ENCODE peak calls at places on chromosome 5, in eight cellular contexts. B is endothelial cell of umbilical vein; N is activated CD8-positive, alpha-beta memory T cell treated with anti-CD3 and anti-CD28 coated beads for 4 hours; Q is activated T-cell treated with anti-CD3 and anti-CD28 coated beads, Interleukin-2, amount 50 U/mL, for 72 hours; M is HS-5; Y is CD8-positive, alpha-beta memory T cell; T is AG04450; O is NCI-H1105. S is an unnamed sample.

GRCh38 chr5:141772281-141772680 is 90.3 kb upstream of the ARAP3 start:
- DNase-seq in B (no peak), N (no peak), Q (no peak), M (no peak), Y (no peak), T (no peak), O (no peak), S (no peak)

GRCh38 chr5:167576928-167577327 is 714.5 kb upstream of the WWC1 start:
- DNase-seq in B (no peak), N (no peak), Q (no peak), M (no peak), Y (no peak), T (no peak), O (no peak), S (no peak)

GRCh38 chr5:177098103-177098771 is 11.5 kb downstream of the FGFR4 start:
- DNase-seq in B (no peak), N (no peak), Q (no peak), M (no peak), Y (no peak), T (no peak), O (no peak), S (no peak)

GRCh38 chr5:1375871-1376850 is 31.3 kb upstream of the CLPTM1L start:
- DNase-seq in B (no peak), N (no peak), Q (no peak), M (no peak), Y (no peak), T (no peak), O (no peak), S (no peak)

GRCh38 chr5:115366223-115366622 is 69.8 kb upstream of the CCDC112 start:
- DNase-seq in B (peak), N (no peak), Q (no peak), M (peak), Y (no peak), T (peak), O (no peak), S (no peak)

GRCh38 chr5:172010278-172010677 is 3.8 kb upstream of the FBXW11 start:
- DNase-seq in B (no peak), N (no peak), Q (no peak), M (no peak), Y (no peak), T (no peak), O (no peak), S (no peak)

GRCh38 chr5:68287976-68288755 is 72.6 kb downstream of the PIK3R1 start:
- DNase-seq in B (peak), N (peak), Q (peak), M (no peak), Y (peak), T (no peak), O (peak), S (no peak)

GRCh38 chr5:83475540-83476469 is 4.3 kb downstream of the VCAN start:
- DNase-seq in B (no peak), N (no peak), Q (no peak), M (peak), Y (no peak), T (peak), O (no peak), S (no peak)

GRCh38 chr5:124736111-124736813 is 10.2 kb downstream of the ZNF608 start:
- DNase-seq in B (no peak), N (no peak), Q (no peak), M (no peak), Y (no peak), T (peak), O (no peak), S (no peak)

GRCh38 chr5:1818784-1819183 is 17.6 kb downstream of the NDUFS6 start:
- DNase-seq in B (no peak), N (no peak), Q (no peak), M (no peak), Y (no peak), T (no peak), O (no peak), S (no peak)